ENCODE peak calls at places on chromosome 18, in ten cellular contexts. K is mammary epithelial cell, E is GM23338, N is stomach, P is HFFc6, Y is psoas muscle, O is astrocyte of the cerebellum, G is omental fat pad, U is nephron progenitor cell, S is RWPE1. R is an unnamed sample.

GRCh38 chr18:25737710-25738251 is 352.6 kb downstream of the SS18 start:
- DNase-seq in K (peak), E (no peak), N (no peak), P (peak), Y (no peak), O (peak), G (no peak), U (no peak), S (peak), R (no peak)

GRCh38 chr18:2442726-2443275 is 128.5 kb downstream of the METTL4 start:
- DNase-seq in K (peak), E (no peak), N (no peak), P (no peak), Y (no peak), O (no peak), G (no peak), U (no peak), S (peak), R (no peak)

GRCh38 chr18:23528580-23529472 is 25.5 kb downstream of the RMC1 start:
- DNase-seq in K (peak), E (no peak), N (no peak), P (no peak), Y (peak), O (no peak), G (no peak), U (no peak), S (no peak), R (no peak)

GRCh38 chr18:37535968-37536367 is 29.6 kb downstream of the CELF4 start:
- DNase-seq in K (peak), E (no peak), N (no peak), P (peak), Y (no peak), O (no peak), G (no peak), U (no peak), S (no peak), R (no peak)

GRCh38 chr18:25250610-25250859 is 101.4 kb downstream of the ZNF521 start:
- DNase-seq in K (no peak), E (no peak), N (no peak), P (no peak), Y (no peak), O (no peak), G (no peak), U (no peak), S (no peak), R (no peak)

GRCh38 chr18:73954267-73954666 is 193.4 kb downstream of the FBXO15 start:
- DNase-seq in K (no peak), E (no peak), N (no peak), P (no peak), Y (no peak), O (no peak), G (no peak), U (no peak), S (no peak), R (no peak)

GRCh38 chr18:76405761-76406356 is 89.2 kb downstream of the ZNF516 start:
- DNase-seq in K (peak), E (peak), N (peak), P (no peak), Y (peak), O (no peak), G (peak), U (peak), S (peak), R (peak)

GRCh38 chr18:63444567-63444966 is 22.3 kb upstream of the VPS4B start:
- DNase-seq in K (peak), E (no peak), N (no peak), P (peak), Y (no peak), O (no peak), G (no peak), U (no peak), S (peak), R (no peak)

GRCh38 chr18:62720766-62721613 is 5.6 kb downstream of the PHLPP1 start:
- DNase-seq in K (no peak), E (no peak), N (no peak), P (no peak), Y (no peak), O (no peak), G (no peak), U (no peak), S (no peak), R (no peak)

GRCh38 chr18:64851796-64852195 is 702.9 kb upstream of the LINC00305 start:
- DNase-seq in K (no peak), E (no peak), N (no peak), P (no peak), Y (no peak), O (no peak), G (no peak), U (no peak), S (no peak), R (no peak)

GRCh38 chr18:51135361-51135760 is 62.1 kb downstream of the MEX3C start:
- DNase-seq in K (peak), E (no peak), N (no peak), P (peak), Y (no peak), O (no peak), G (no peak), U (no peak), S (peak), R (no peak)

GRCh38 chr18:13563390-13563805 is 163.0 kb downstream of the FAM210A start:
- DNase-seq in K (no peak), E (no peak), N (no peak), P (no peak), Y (no peak), O (no peak), G (no peak), U (no peak), S (no peak), R (no peak)

GRCh38 chr18:24019641-24020331 is 5.2 kb downstream of the TTC39C start:
- DNase-seq in K (no peak), E (no peak), N (no peak), P (no peak), Y (no peak), O (peak), G (no peak), U (no peak), S (no peak), R (no peak)

GRCh38 chr18:26454616-26455015 is 93.7 kb downstream of the KCTD1 start:
- DNase-seq in K (no peak), E (no peak), N (no peak), P (no peak), Y (no peak), O (no peak), G (no peak), U (no peak), S (no peak), R (no peak)

GRCh38 chr18:77045682-77046081 is 86.9 kb downstream of the MBP start:
- DNase-seq in K (no peak), E (no peak), N (no peak), P (no peak), Y (no peak), O (no peak), G (no peak), U (no peak), S (no peak), R (no peak)

GRCh38 chr18:58196881-58197872 is 153.2 kb downstream of the NEDD4L start:
- DNase-seq in K (no peak), E (no peak), N (peak), P (no peak), Y (no peak), O (no peak), G (no peak), U (no peak), S (no peak), R (no peak)

GRCh38 chr18:22283397-22283796 is 114.0 kb downstream of the GATA6 start:
- DNase-seq in K (peak), E (no peak), N (no peak), P (no peak), Y (no peak), O (peak), G (no peak), U (no peak), S (no peak), R (no peak)

GRCh38 chr18:58856881-58857280 is 7.8 kb upstream of the ZNF532 start:
- DNase-seq in K (peak), E (no peak), N (no peak), P (peak), Y (no peak), O (no peak), G (no peak), U (no peak), S (peak), R (no peak)

GRCh38 chr18:23779696-23780303 is 90.5 kb downstream of the LAMA3 start:
- DNase-seq in K (no peak), E (peak), N (no peak), P (peak), Y (no peak), O (no peak), G (no peak), U (peak), S (peak), R (no peak)

GRCh38 chr18:21012308-21012707 is 99.3 kb downstream of the ROCK1 start:
- DNase-seq in K (no peak), E (no peak), N (no peak), P (no peak), Y (no peak), O (no peak), G (no peak), U (no peak), S (no peak), R (no peak)

GRCh38 chr18:11176416-11176815 is 27.0 kb upstream of the PIEZO2 start:
- DNase-seq in K (no peak), E (no peak), N (no peak), P (peak), Y (no peak), O (no peak), G (no peak), U (no peak), S (peak), R (no peak)

GRCh38 chr18:21134895-21135294 is 23.3 kb upstream of the ROCK1 start:
- DNase-seq in K (peak), E (no peak), N (no peak), P (peak), Y (no peak), O (no peak), G (no peak), U (no peak), S (no peak), R (no peak)

GRCh38 chr18:8799593-8799992 is 94.2 kb downstream of the MTCL1 start:
- DNase-seq in K (no peak), E (no peak), N (no peak), P (no peak), Y (no peak), O (no peak), G (no peak), U (no peak), S (no peak), R (no peak)

GRCh38 chr18:74498712-74499629 is 2.8 kb downstream of the CNDP2 start:
- DNase-seq in K (no peak), E (no peak), N (peak), P (no peak), Y (peak), O (no peak), G (peak), U (no peak), S (no peak), R (no peak)

GRCh38 chr18:44805643-44806042 is 125.0 kb downstream of the SETBP1 start:
- DNase-seq in K (no peak), E (no peak), N (no peak), P (no peak), Y (no peak), O (no peak), G (no peak), U (no peak), S (no peak), R (no peak)
- TF ChIP-seq CTCF in K (no peak), E (no peak), N (no peak), P (no peak), Y (no peak), O (no peak), G (no peak), U (no peak), S (no peak), R (no peak)

DNA sequence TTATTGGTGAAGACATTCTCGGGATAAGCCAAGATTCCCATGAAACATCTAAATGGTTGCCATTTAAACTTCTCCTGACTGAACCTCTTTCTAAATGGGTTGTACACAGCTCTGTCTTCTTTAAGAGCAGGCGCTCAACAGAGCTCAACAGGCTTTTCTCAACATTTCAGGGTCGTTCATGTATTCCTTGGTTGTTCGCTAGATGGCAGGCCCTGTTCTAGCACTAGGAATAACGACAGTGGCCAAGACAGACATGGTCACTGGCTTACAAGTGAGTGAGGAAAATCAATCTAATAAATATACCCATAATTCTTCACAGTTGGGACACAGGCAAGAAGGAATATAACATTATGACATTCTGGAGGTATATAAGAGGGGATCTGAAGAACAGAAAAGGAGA is 154.5 kb downstream of the SMAD2 start:
- DNase-seq in K (no peak), E (peak), N (no peak), P (no peak), Y (no peak), O (no peak), G (no peak), U (no peak), S (no peak), R (no peak)
- TF ChIP-seq CTCF in K (no peak), E (peak), N (no peak), P (peak), Y (peak), O (no peak), G (no peak), U (no peak), S (no peak), R (no peak)

GRCh38 chr18:55338955-55339662 is 248.9 kb downstream of the TCF4 start:
- DNase-seq in K (no peak), E (peak), N (no peak), P (no peak), Y (no peak), O (no peak), G (no peak), U (no peak), S (no peak), R (no peak)
- TF ChIP-seq CTCF in K (no peak), E (peak), N (no peak), P (peak), Y (no peak), O (peak), G (no peak), U (no peak), S (no peak), R (no peak)

GRCh38 chr18:293557-293956 is 25.7 kb upstream of the THOC1 start:
- DNase-seq in K (no peak), E (no peak), N (no peak), P (peak), Y (no peak), O (no peak), G (no peak), U (no peak), S (no peak), R (no peak)
- TF ChIP-seq CTCF in K (no peak), E (no peak), N (no peak), P (peak), Y (no peak), O (no peak), G (no peak), U (no peak), S (no peak), R (no peak)

R was measured in mesothelial cell of epicardium.